ENCODE peak calls at places on chromosome 1, in six cellular contexts. K, R, Y, C, I and F are unnamed samples.

GRCh38 chr1:208410409-208410808 is 166.2 kb upstream of the PLXNA2 start:
- DNase-seq in C (no peak), R (no peak), Y (no peak), K (no peak), I (no peak), F (no peak)

GRCh38 chr1:212594640-212595039 is 13.9 kb upstream of the ATF3 start:
- DNase-seq in K (no peak), I (no peak), C (no peak), Y (no peak), R (no peak), F (no peak)

GRCh38 chr1:197763769-197764168 is 11.5 kb downstream of the DENND1B start:
- DNase-seq in Y (no peak), I (no peak), R (no peak), K (no peak), C (no peak), F (no peak)

GRCh38 chr1:101237229-101237837 is 514 bp downstream of the S1PR1 start:
- DNase-seq in Y (no peak), C (no peak), I (no peak), K (peak), R (no peak), F (no peak)

GRCh38 chr1:226061793-226062557 is 541 bp upstream of the H3-3A start:
- DNase-seq in Y (peak), I (peak), R (peak), C (peak), K (no peak), F (peak)

GRCh38 chr1:203197625-203198024 is 11.1 kb upstream of the CHI3L1 start:
- DNase-seq in C (no peak), Y (no peak), I (no peak), R (no peak), K (no peak), F (no peak)

GRCh38 chr1:195113471-195113870 is 1494.8 kb downstream of the KCNT2 start:
- DNase-seq in K (no peak), Y (no peak), R (no peak), I (no peak), C (no peak), F (no peak)

GRCh38 chr1:244112646-244113045 is 61.6 kb downstream of the ZBTB18 start:
- DNase-seq in K (no peak), C (no peak), I (no peak), Y (no peak), R (no peak), F (no peak)

GRCh38 chr1:150365945-150366344 is 2.0 kb downstream of the RPRD2 start:
- DNase-seq in I (no peak), R (no peak), C (no peak), K (no peak), Y (no peak), F (no peak)

GRCh38 chr1:181732218-181732990 is 249.1 kb downstream of the CACNA1E start:
- DNase-seq in I (no peak), Y (no peak), R (no peak), K (no peak), C (no peak), F (no peak)
- TF ChIP-seq TAF1 in I (no peak), Y (no peak), R (no peak), K (no peak), C (no peak), F (no peak)

GRCh38 chr1:45275054-45275453 is 51.6 kb upstream of the HPDL start:
- DNase-seq in K (no peak), R (no peak), Y (no peak), I (peak), C (no peak), F (no peak)

DNA sequence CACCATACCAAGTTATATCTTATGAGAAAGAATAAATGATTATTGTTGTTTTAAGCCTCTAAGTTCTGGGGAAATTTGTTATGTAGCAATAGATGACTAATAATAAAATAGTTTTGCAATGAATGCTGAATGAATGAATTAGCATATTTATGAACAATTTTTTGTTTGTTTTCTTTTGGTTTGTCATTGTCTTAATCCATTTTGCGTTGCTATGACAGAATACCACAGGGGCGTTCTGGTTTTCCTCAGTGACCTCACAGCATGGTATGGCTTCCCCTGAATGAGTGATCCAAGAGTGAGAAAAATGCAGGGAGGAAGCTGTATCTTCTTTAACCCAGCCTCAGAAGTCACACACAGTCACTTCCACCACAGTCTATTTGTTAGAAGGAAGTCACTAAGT is 53.8 kb upstream of the HPDL start:
- DNase-seq in Y (no peak), I (no peak), R (no peak), C (no peak), K (no peak), F (no peak)
- TF ChIP-seq TAF1 in Y (no peak), I (no peak), R (no peak), C (no peak), K (no peak), F (no peak)

GRCh38 chr1:56406821-56407220 is 172.5 kb downstream of the PLPP3 start:
- DNase-seq in R (no peak), I (no peak), K (no peak), Y (no peak), C (no peak), F (no peak)

GRCh38 chr1:56411484-56412180 is 167.7 kb downstream of the PLPP3 start:
- DNase-seq in C (no peak), Y (no peak), R (no peak), I (no peak), K (no peak), F (no peak)

GRCh38 chr1:56411021-56411420 is 168.3 kb downstream of the PLPP3 start:
- DNase-seq in R (no peak), K (no peak), C (no peak), I (no peak), Y (no peak), F (no peak)

GRCh38 chr1:56410405-56410804 is 169.0 kb downstream of the PLPP3 start:
- DNase-seq in I (no peak), Y (no peak), C (no peak), K (no peak), R (no peak), F (no peak)

GRCh38 chr1:56409112-56409691 is 170.2 kb downstream of the PLPP3 start:
- DNase-seq in K (no peak), Y (peak), I (peak), C (peak), R (peak), F (peak)
- TF ChIP-seq TAF1 in K (no peak), Y (no peak), I (no peak), C (no peak), R (no peak), F (no peak)

GRCh38 chr1:238177351-238177750 is 286.6 kb upstream of the ZP4 start:
- DNase-seq in R (no peak), I (no peak), Y (no peak), C (no peak), K (no peak), F (no peak)
- TF ChIP-seq TAF1 in R (no peak), I (no peak), Y (no peak), C (no peak), K (no peak), F (no peak)

GRCh38 chr1:172977296-172978027 is 73.3 kb downstream of the TNFSF18 start:
- DNase-seq in C (no peak), K (no peak), I (no peak), R (no peak), Y (no peak), F (no peak)
- TF ChIP-seq TAF1 in C (no peak), K (no peak), I (no peak), R (no peak), Y (no peak), F (no peak)

DNA sequence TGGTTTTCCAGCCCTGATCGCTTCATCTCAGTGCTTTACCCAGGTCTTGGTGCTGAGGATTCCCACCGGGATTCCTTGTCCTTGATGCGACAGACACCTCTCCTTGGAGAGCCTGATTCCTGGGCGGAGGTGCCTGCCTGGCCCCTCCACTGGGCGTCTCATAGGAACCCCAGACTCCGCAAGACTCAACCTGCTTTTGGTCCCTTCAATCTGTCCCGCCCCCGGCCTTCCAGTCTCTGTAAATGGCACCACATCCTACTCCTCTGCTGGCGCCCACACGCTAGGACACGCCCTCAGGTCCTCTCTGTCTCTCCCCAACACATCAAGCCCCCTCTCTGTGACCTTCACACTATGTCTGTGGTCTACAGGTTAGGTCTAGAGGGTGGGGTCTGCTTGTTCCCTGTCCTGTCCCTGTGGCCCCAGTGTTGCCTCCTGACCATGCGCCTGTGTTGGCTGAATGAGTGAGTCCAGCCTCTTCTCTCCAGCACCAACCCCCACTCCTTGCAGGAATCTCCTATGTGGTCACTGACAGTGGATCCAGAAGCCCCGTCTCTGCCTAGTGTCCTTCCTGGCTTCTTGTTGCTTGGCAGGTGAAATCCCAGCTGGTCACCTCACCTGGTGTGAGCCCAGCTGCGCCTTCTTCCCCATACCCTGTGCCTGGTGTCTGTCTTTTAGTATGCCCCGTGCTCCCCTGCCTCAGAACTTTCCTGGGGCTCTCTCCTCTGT is 119.7 kb upstream of the C1orf174 start:
- DNase-seq in C (no peak), K (no peak), Y (no peak), R (no peak), I (no peak), F (no peak)
- TF ChIP-seq TAF1 in C (no peak), K (no peak), Y (no peak), R (no peak), I (no peak), F (no peak)

GRCh38 chr1:228014235-228014930 is 7.6 kb downstream of the WNT3A start:
- DNase-seq in C (no peak), I (no peak), R (peak), Y (no peak), K (no peak), F (no peak)
- TF ChIP-seq TAF1 in C (no peak), I (no peak), R (no peak), Y (no peak), K (no peak), F (no peak)

GRCh38 chr1:165174485-165174884 is 182.0 kb downstream of the LMX1A start:
- DNase-seq in R (no peak), K (no peak), I (no peak), Y (no peak), C (no peak), F (no peak)
- TF ChIP-seq TAF1 in R (no peak), K (no peak), I (no peak), Y (no peak), C (no peak), F (no peak)

GRCh38 chr1:173365341-173365740 is 111.8 kb upstream of the PRDX6 start:
- DNase-seq in C (no peak), Y (no peak), R (no peak), K (no peak), I (no peak), F (no peak)
- TF ChIP-seq TAF1 in C (no peak), Y (no peak), R (no peak), K (no peak), I (no peak), F (no peak)